ENCODE peak calls at places on chromosome 13, in four cellular contexts. P, U, X and G are unnamed samples.

GRCh38 chr13:28530729-28531194 is 35.8 kb upstream of the FLT1 start:
- DNase-seq in P (no peak), U (no peak), X (no peak), G (no peak)

GRCh38 chr13:112056284-112056727 is 10.6 kb upstream of the SOX1 start:
- DNase-seq in U (no peak), X (no peak), P (no peak), G (no peak)

GRCh38 chr13:51861728-51862300 is at the start of gene CCDC70:
- DNase-seq in U (no peak), P (no peak), X (no peak), G (no peak)

GRCh38 chr13:24050796-24051715 is 109.5 kb upstream of the SPATA13 start:
- DNase-seq in U (no peak), X (no peak), P (no peak), G (peak; percentile 61)

GRCh38 chr13:75864718-75865117 is 228.6 kb downstream of the LMO7 start:
- DNase-seq in U (no peak), X (no peak), P (no peak), G (no peak)

GRCh38 chr13:97338571-97338970 is 95.4 kb upstream of the RAP2A start:
- DNase-seq in U (no peak), P (no peak), X (no peak), G (no peak)

GRCh38 chr13:33816912-33817311 is 1.0 kb upstream of the RFC3 start:
- DNase-seq in U (no peak), P (no peak), X (no peak), G (no peak)

GRCh38 chr13:101917475-101917810 is 465.0 kb downstream of the ITGBL1 start:
- DNase-seq in P (no peak), X (no peak), U (no peak), G (no peak)

GRCh38 chr13:107138987-107139386 is 571.0 kb upstream of the ARGLU1 start:
- DNase-seq in X (no peak), P (no peak), U (no peak), G (no peak)

GRCh38 chr13:60931858-60932546 is 483.6 kb downstream of the PCDH20 start:
- DNase-seq in P (no peak), U (no peak), X (no peak), G (no peak)

GRCh38 chr13:33328691-33329090 is 43.1 kb upstream of the STARD13 start:
- DNase-seq in U (no peak), X (no peak), P (no peak), G (peak; percentile 31)

GRCh38 chr13:71867101-71867814 is at the start of gene DACH1:
- DNase-seq in X (no peak), U (peak; percentile 71), P (no peak), G (peak; percentile 34)

GRCh38 chr13:63910406-63910957 is 2494.8 kb upstream of the PCDH20 start:
- DNase-seq in U (no peak), X (no peak), P (no peak), G (peak; percentile 48)

GRCh38 chr13:66835040-66835628 is 395.0 kb downstream of the PCDH9 start:
- DNase-seq in U (peak; percentile 18), P (no peak), X (no peak), G (peak; percentile 80)

GRCh38 chr13:72062566-72062965 is 195.6 kb upstream of the DACH1 start:
- DNase-seq in X (no peak), U (peak; percentile 32), P (no peak), G (no peak)

GRCh38 chr13:30927595-30927994 is 4.9 kb upstream of the TEX26 start:
- DNase-seq in P (no peak), X (no peak), U (no peak), G (no peak)

GRCh38 chr13:94988654-94989053 is 276.3 kb upstream of the SOX21 start:
- DNase-seq in U (no peak), X (no peak), P (no peak), G (no peak)

GRCh38 chr13:114132419-114133121 is at the start of gene RASA3:
- DNase-seq in P (no peak), U (peak; percentile 84), X (peak; percentile 66), G (peak; percentile 81)

GRCh38 chr13:25372275-25373081 is 704 bp downstream of the ATP8A2 start:
- DNase-seq in P (no peak), U (no peak), X (no peak), G (no peak)

GRCh38 chr13:65787087-65787486 is 1443.0 kb downstream of the PCDH9 start:
- DNase-seq in U (no peak), P (no peak), X (no peak), G (no peak)

GRCh38 chr13:52809310-52809769 is 39.1 kb downstream of the PCDH8 start:
- DNase-seq in X (peak; percentile 12), U (peak; percentile 61), P (no peak), G (peak; percentile 74)

GRCh38 chr13:75749407-75749806 is 113.3 kb downstream of the LMO7 start:
- DNase-seq in P (peak; percentile 32), X (no peak), U (no peak), G (peak; percentile 46)

GRCh38 chr13:95924389-95924994 is 128.7 kb downstream of the UGGT2 start:
- DNase-seq in X (no peak), U (no peak), P (no peak), G (no peak)

GRCh38 chr13:112346173-112346898 is 29.8 kb upstream of the SPACA7 start:
- DNase-seq in X (no peak), U (no peak), P (no peak), G (no peak)

GRCh38 chr13:100646030-100646673 is 28.4 kb downstream of the TMTC4 start:
- DNase-seq in X (no peak), U (no peak), P (no peak), G (peak; percentile 90)

GRCh38 chr13:113631341-113632095 is 26.5 kb downstream of the ATP4B start:
- DNase-seq in X (no peak), U (no peak), P (no peak), G (no peak)

GRCh38 chr13:36098080-36098479 is 33.1 kb downstream of the DCLK1 start:
- DNase-seq in X (no peak), P (no peak), U (no peak), G (no peak)

GRCh38 chr13:94154362-94154761 is 325.1 kb downstream of the DCT start:
- DNase-seq in U (no peak), P (no peak), X (no peak), G (peak; percentile 80)

GRCh38 chr13:29849071-29849541 is 1.3 kb downstream of the UBL3 start:
- DNase-seq in U (peak; percentile 31), P (no peak), X (peak; percentile 32), G (peak; percentile 20)

GRCh38 chr13:34733720-34734119 is 208.3 kb upstream of the NBEA start:
- DNase-seq in P (no peak), U (no peak), X (no peak), G (no peak)

GRCh38 chr13:20721454-20722357 is 18.2 kb downstream of the IL17D start:
- DNase-seq in U (peak; percentile 30), X (no peak), P (no peak), G (peak; percentile 43)

GRCh38 chr13:44853641-44854040 is 135.6 kb downstream of the NUFIP1 start:
- DNase-seq in P (no peak), U (peak; percentile 69), X (no peak), G (peak; percentile 19)

GRCh38 chr13:112722433-112723250 is 32.8 kb downstream of the ATP11A start:
- DNase-seq in P (no peak), U (no peak), X (no peak), G (peak; percentile 76)

DNA sequence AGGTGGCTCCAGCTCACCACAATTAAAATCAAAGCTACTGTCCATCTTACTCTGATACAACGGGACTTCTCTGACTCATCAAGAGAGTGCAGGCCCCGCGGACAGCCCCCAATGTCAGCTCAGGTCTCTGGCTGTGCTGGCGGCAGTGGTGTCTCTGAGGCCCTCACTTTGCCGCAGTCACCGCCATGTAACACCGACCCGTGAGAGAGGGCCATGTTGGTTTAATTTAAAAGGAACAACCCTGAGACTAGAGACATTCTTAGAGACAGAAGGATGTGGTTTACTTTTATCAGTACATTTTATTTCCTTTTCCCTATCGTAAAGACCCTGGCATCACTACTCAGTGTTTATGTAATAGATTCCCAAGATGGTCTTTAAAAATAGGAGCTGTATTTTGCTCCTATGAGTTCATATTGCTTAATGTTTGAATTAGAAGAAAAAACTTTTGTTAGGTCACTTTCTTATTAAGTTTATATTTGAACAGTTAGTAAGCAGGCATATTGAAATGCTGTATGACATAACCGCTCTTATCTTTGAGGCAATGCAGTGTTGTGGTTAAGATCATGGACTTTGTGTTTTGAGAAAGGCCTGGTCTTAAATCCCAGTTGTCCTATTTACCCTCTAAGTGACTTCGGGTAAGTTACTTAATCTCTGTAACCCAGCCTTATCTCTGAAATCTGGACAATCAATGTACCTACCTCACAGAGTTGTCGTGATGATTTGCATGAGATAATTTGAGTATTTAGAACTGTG is 23.4 kb downstream of the DGKH start:
- DNase-seq in P (no peak), X (no peak), U (no peak), G (no peak)
- H3K27ac ChIP-seq in P (no peak overlapping the region), X (no peak overlapping the region), U (no peak overlapping the region), G (no peak overlapping the region)

GRCh38 chr13:39353988-39354387 is 249.0 kb downstream of the LHFPL6 start:
- DNase-seq in U (no peak), P (no peak), X (no peak), G (no peak)

GRCh38 chr13:39350461-39350881 is 252.5 kb downstream of the LHFPL6 start:
- DNase-seq in P (no peak), X (no peak), U (no peak), G (peak; percentile 29)

GRCh38 chr13:39347926-39348901 is 254.8 kb downstream of the LHFPL6 start:
- DNase-seq in P (no peak), U (no peak), X (no peak), G (peak; percentile 2)

DNA sequence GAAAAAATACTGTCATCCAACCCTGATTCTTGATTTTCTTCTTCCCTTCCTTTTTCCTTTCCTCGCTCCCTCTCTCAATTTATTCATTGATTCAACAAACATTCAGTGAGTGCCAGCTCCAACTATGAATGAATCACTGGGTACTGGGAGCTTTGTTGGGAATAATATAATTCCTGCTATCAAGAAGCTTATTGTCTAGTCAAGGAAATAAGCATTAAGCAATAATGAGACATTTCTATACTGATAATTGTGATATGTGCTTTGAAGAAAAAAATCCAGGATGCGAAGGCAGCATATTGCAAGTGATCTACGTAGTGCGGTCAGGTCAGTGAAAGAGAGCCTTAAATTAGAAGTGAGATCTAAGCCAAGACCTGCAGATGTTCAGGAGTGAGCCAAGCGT is 253.6 kb downstream of the LHFPL6 start:
- DNase-seq in U (no peak), P (no peak), X (no peak), G (no peak)
- H3K27ac ChIP-seq in U (no peak overlapping the region), P (no peak overlapping the region), X (no peak overlapping the region), G (no peak overlapping the region)

DNA sequence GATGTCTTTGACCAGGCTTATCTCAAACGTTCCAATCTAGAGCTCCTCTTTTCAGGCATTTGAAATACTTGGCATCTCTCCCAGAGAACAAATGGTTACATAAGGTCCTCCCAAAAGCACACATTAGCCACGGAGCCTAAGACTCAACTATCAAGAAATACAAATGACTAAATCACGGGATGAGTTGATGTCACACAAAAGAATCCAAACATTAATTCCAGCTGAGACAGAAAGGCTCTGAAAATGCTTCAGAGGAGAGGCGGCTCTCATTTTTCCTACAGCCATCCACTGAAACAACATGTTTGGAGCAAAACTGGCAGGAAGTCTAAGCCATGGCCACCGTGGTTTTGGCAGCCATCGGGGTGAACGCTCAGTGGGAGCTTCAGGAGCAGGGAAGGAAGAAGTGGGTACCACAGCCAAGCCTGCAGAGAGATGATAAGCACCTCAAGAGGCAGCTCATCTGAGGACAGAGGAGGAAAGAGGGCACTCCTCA is 122.5 kb downstream of the STK24 start:
- DNase-seq in U (no peak), P (no peak), X (no peak), G (peak; percentile 53)
- H3K27ac ChIP-seq in U (peak overlapping the region; percentile 50), P (peak overlapping the region; percentile 40), X (no peak overlapping the region), G (peak overlapping the region; percentile 95)

DNA sequence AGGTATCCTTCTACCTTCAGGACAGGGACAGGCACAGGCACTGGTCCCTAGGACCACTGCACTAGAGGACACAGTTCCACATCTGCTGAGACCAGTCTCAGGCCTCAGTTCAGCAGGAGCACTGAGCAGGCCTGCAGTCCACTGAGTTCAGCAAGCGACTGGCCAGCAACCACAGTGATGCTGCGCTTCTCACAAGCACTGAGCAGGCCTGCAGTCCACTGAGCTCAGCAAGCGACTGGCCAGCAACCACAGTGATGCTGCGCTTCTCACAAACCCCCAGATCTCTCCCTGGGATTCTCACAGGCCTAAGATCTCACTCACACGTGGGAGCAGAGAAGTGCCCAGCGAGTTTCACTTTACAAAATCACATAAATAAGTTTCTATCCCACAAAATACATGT is 140.6 kb downstream of the IRS2 start:
- DNase-seq in P (no peak), U (no peak), X (no peak), G (no peak)
- H3K27ac ChIP-seq in P (no peak overlapping the region), U (no peak overlapping the region), X (no peak overlapping the region), G (no peak overlapping the region)